ENCODE peak calls at places on chromosomes 16 and 17, in ten cellular contexts. L is IMR-90, S is ovary, M is A549, A is uterus, V is K562, E is gastrocnemius medialis, X is heart left ventricle, N is tibial nerve, D is body of pancreas. H is an unnamed sample.

GRCh38 chr17:4950757-4951204 is at the start of gene ENO3:
- DNase-seq in L (no peak), S (no peak), M (peak; percentile 40), A (no peak), V (no peak), E (peak; percentile 81), X (no peak), N (no peak), D (no peak), H (no peak)

GRCh38 chr17:6497496-6498221 is 53.4 kb downstream of the PIMREG start:
- DNase-seq in L (no peak), S (no peak), M (no peak), A (no peak), V (no peak), E (no peak), X (no peak), N (no peak), D (no peak), H (peak; percentile 6)

GRCh38 chr16:84367297-84367680 is 1.0 kb upstream of the ATP2C2 start:
- DNase-seq in L (no peak), S (no peak), M (no peak), A (no peak), V (no peak), E (no peak), X (no peak), N (no peak), D (no peak), H (no peak)

GRCh38 chr17:79742951-79743476 is 12.3 kb downstream of the ENPP7 start:
- DNase-seq in L (no peak), S (no peak), M (no peak), A (no peak), V (no peak), E (no peak), X (no peak), N (no peak), D (no peak), H (no peak)

GRCh38 chr16:84881702-84882521 is 62.1 kb downstream of the CRISPLD2 start:
- DNase-seq in L (peak; percentile 97), S (no peak), M (peak; percentile 61), A (peak; percentile 73), V (peak; percentile 76), E (no peak), X (no peak), N (peak; percentile 67), D (no peak), H (no peak)

GRCh38 chr17:7026471-7027115 is 3.7 kb downstream of the BCL6B start:
- DNase-seq in L (no peak), S (no peak), M (no peak), A (no peak), V (no peak), E (no peak), X (no peak), N (no peak), D (no peak), H (no peak)

GRCh38 chr16:23966577-23966976 is 130.8 kb downstream of the PRKCB start:
- DNase-seq in L (no peak), S (no peak), M (no peak), A (no peak), V (no peak), E (no peak), X (no peak), N (no peak), D (no peak), H (no peak)

GRCh38 chr16:986925-987581 is 5.5 kb downstream of the SOX8 start:
- DNase-seq in L (no peak), S (no peak), M (no peak), A (no peak), V (no peak), E (no peak), X (no peak), N (no peak), D (no peak), H (no peak)

GRCh38 chr16:11913425-11914079 is 2.2 kb downstream of the GSPT1 start:
- DNase-seq in L (peak; percentile 41), S (no peak), M (no peak), A (no peak), V (no peak), E (no peak), X (no peak), N (no peak), D (no peak), H (no peak)

GRCh38 chr17:61570118-61570517 is 20.9 kb downstream of the NACA2 start:
- DNase-seq in L (peak; percentile 13), S (no peak), M (no peak), A (no peak), V (no peak), E (no peak), X (no peak), N (no peak), D (no peak), H (no peak)

GRCh38 chr17:301681-302299 is 50.8 kb downstream of the RPH3AL start:
- DNase-seq in L (no peak), S (no peak), M (no peak), A (peak; percentile 20), V (no peak), E (peak; percentile 62), X (peak; percentile 59), N (peak; percentile 21), D (no peak), H (no peak)

GRCh38 chr17:61955621-61956020 is 27.8 kb upstream of the INTS2 start:
- DNase-seq in L (no peak), S (no peak), M (no peak), A (no peak), V (no peak), E (no peak), X (no peak), N (no peak), D (no peak), H (no peak)

DNA sequence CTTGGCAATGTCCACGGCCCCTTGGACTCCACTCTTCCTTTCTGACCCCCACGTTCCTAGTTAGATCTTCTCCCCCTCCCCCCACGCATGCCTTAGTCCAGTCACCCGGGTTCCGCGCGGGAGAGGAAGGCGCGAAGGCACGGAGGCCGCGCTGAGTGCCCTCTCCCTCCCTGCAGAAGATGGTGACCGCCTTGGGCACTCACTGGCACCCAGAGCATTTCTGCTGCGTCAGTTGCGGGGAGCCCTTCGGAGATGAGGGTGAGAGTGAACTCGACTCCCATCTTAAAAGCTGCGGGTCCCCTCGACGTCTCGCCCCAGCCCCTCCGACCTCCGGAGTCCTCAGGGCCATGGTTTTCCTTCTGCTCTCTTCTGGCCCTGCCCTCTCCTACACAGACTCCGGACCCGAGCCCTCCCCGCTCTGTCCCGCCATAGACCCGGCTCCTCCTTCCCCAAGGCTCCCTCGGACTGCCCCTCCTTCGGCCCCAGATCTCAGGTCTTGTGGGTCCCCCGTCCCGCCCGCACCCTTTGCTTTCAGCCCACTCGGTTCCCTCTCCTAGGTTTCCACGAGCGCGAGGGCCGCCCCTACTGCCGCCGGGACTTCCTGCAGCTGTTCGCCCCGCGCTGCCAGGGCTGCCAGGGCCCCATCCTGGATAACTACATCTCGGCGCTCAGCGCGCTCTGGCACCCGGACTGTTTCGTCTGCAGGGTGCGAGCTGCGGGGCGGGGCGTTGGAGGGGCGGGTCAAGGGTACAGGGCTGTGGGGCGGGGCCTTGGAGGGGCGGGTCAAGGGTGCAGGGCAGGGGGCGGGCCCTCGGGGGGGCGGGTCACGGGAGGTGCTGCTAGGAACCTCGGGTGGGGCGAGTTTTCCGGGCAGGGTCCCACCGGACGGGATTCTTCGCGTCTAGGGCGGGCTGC is 4.6 kb downstream of the TGFB1I1 start:
- DNase-seq in L (no peak), S (no peak), M (no peak), A (peak; percentile 54), V (peak; percentile 90), E (no peak), X (peak; percentile 63), N (peak; percentile 58), D (peak; percentile 90), H (peak; percentile 96)
- TF ChIP-seq POLR2A in L (no peak), S (no peak), M (no peak), A (no peak), V (no peak), E (no peak), X (no peak), N (no peak), D (peak; percentile 51), H (peak; percentile 80)

GRCh38 chr16:88839026-88839529 is 17.7 kb downstream of the GALNS start:
- DNase-seq in L (no peak), S (no peak), M (no peak), A (no peak), V (peak; percentile 80), E (no peak), X (no peak), N (no peak), D (no peak), H (no peak)
- TF ChIP-seq CTCF in L (no peak), S (no peak), M (no peak), A (no peak), V (peak; percentile 99), E (no peak), X (peak; percentile 9), N (no peak), D (no peak), H (no peak)

DNA sequence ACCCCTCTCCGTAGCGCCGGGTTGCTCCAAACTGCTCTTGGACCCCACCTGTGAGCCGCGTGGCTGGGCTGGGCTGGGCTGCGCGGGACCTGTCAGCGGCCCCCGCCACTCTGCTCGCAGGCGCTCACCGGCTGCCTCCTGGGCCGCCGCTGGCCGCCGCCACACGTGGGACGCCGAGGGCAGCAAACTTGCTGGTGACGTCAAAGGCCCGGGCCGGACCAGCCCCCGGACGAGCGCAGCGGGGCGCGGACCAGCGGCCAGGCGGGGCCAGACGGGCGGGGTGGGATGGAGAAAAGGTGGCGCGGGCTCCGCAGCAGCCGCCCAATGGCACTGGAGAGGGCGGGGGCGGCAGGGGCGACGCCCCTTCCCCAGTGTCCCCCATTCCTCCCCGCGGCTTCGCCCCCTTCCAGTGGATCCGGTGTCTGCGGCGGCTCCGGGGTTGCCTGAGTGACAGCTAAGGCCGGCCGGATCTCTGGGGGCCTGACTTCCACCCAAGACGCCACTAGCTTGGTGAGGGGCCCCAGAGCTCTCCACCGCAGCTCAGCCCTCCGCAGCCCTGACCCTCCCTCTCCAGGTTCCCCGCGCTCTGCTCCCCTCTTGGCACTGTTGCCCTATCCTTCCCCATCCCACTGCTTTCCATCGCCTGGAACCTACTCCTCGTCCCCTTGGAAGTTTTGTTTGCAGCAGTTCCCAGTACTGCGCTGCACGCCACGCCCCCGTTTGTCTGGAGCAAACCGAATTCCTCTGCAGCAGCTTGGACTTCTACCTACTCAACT is at the start of gene HS3ST3A1:
- DNase-seq in L (peak; percentile 82), S (peak; percentile 82), M (no peak), A (peak; percentile 37), V (peak; percentile 87), E (no peak), X (peak; percentile 54), N (no peak), D (no peak), H (peak; percentile 89)
- TF ChIP-seq POLR2A in L (peak; percentile 73), S (peak; percentile 40), M (no peak), A (no peak), V (peak; percentile 60), E (peak; percentile 37), X (peak; percentile 25), N (peak; percentile 32), D (no peak), H (no peak)

DNA sequence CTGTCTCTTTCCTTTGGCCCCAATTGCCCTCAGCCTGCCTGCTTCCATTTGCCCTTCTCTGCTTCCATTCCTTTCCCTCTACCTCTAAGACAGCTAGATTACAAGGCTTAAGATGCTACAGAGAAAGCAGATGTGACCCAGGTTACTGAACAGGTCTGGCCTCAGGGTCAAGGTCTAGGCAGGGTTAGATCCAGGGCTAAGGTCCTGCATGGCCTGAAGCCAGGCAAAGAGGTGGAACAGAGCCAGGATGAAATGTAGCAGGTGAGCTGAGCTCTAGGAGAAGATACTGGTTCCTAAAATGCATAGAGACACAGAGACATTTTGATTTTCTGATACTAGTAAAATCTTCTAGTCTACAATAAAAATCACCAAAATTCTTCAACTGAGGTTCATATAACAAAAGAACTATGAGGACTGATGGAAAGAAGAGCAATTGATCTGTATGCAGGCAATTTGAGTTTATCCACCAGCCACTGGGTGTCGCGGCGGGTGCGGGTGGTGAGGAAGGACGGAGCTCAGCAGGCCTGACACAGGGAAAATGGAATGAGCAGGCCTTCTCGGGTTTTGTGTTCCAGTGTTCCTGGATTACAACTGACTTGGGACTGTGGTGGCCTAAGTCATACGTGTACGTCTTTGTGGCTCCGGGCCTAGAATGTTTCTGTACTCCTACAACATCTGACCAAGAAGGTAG is 95.9 kb downstream of the MYH10 start:
- DNase-seq in L (no peak), S (no peak), M (no peak), A (no peak), V (no peak), E (no peak), X (no peak), N (no peak), D (no peak), H (no peak)
- TF ChIP-seq CTCF in L (no peak), S (no peak), M (no peak), A (no peak), V (no peak), E (no peak), X (no peak), N (no peak), D (no peak), H (no peak)

H was measured in upper lobe of left lung.